ENCODE peak calls at places on chromosomes 3 and 15, in ten cellular contexts. One of them, this sample, is unnamed.
A peak's percentile ranks its signal among the peaks of the same experiment; 100 is the strongest.

GRCh38 chr15:57591822-57592367 is at the start of gene MYZAP:
- DNase-seq in progenitor cell of endocrine pancreas: peak; percentile 55
- DNase-seq in GM03348: peak; percentile 87
- DNase-seq in left ventricle myocardium superior: peak; percentile 86
- DNase-seq in heart right ventricle: peak; percentile 61
- DNase-seq in hepatocyte: peak; percentile 81
- DNase-seq in NCI-H1105 treated with DMSO at 0.1 percent for 48 hours: peak; percentile 36
- DNase-seq in Ammon's horn: no peak
- DNase-seq in T-helper 17 cell: peak; percentile 12
- DNase-seq in fibroblast of villous mesenchyme: peak; percentile 10
- DNase-seq in this sample: peak; percentile 83

GRCh38 chr3:47225310-47225906 is 57.2 kb downstream of the KIF9 start:
- DNase-seq in heart right ventricle: no peak
- DNase-seq in T-helper 17 cell: no peak
- DNase-seq in NCI-H1105 treated with DMSO at 0.1 percent for 48 hours: no peak
- DNase-seq in Ammon's horn: peak; percentile 56
- DNase-seq in GM03348: peak; percentile 60
- DNase-seq in progenitor cell of endocrine pancreas: no peak
- DNase-seq in left ventricle myocardium superior: no peak
- DNase-seq in hepatocyte: no peak
- DNase-seq in fibroblast of villous mesenchyme: peak; percentile 50
- DNase-seq in this sample: no peak

GRCh38 chr15:38073278-38073930 is 139.0 kb downstream of the TMCO5A start:
- DNase-seq in Ammon's horn: no peak
- DNase-seq in fibroblast of villous mesenchyme: peak; percentile 48
- DNase-seq in hepatocyte: peak; percentile 28
- DNase-seq in progenitor cell of endocrine pancreas: no peak
- DNase-seq in GM03348: peak; percentile 6
- DNase-seq in heart right ventricle: peak; percentile 55
- DNase-seq in NCI-H1105 treated with DMSO at 0.1 percent for 48 hours: no peak
- DNase-seq in T-helper 17 cell: no peak
- DNase-seq in left ventricle myocardium superior: no peak
- DNase-seq in this sample: no peak

GRCh38 chr15:62779041-62779810 is 263.3 kb upstream of the TPM1 start:
- DNase-seq in heart right ventricle: peak; percentile 32
- DNase-seq in T-helper 17 cell: no peak
- DNase-seq in GM03348: no peak
- DNase-seq in left ventricle myocardium superior: peak; percentile 56
- DNase-seq in NCI-H1105 treated with DMSO at 0.1 percent for 48 hours: no peak
- DNase-seq in Ammon's horn: peak; percentile 41
- DNase-seq in hepatocyte: no peak
- DNase-seq in fibroblast of villous mesenchyme: peak; percentile 82
- DNase-seq in progenitor cell of endocrine pancreas: no peak
- DNase-seq in this sample: no peak

GRCh38 chr15:95369202-95369601 is 961.3 kb upstream of the NR2F2 start:
- DNase-seq in hepatocyte: no peak
- DNase-seq in left ventricle myocardium superior: no peak
- DNase-seq in fibroblast of villous mesenchyme: no peak
- DNase-seq in Ammon's horn: no peak
- DNase-seq in NCI-H1105 treated with DMSO at 0.1 percent for 48 hours: no peak
- DNase-seq in progenitor cell of endocrine pancreas: no peak
- DNase-seq in GM03348: no peak
- DNase-seq in T-helper 17 cell: no peak
- DNase-seq in heart right ventricle: no peak
- DNase-seq in this sample: no peak

GRCh38 chr3:47280519-47280918 is 2.1 kb downstream of the KIF9 start:
- DNase-seq in left ventricle myocardium superior: no peak
- DNase-seq in hepatocyte: no peak
- DNase-seq in fibroblast of villous mesenchyme: no peak
- DNase-seq in T-helper 17 cell: no peak
- DNase-seq in NCI-H1105 treated with DMSO at 0.1 percent for 48 hours: no peak
- DNase-seq in Ammon's horn: no peak
- DNase-seq in heart right ventricle: no peak
- DNase-seq in GM03348: no peak
- DNase-seq in progenitor cell of endocrine pancreas: no peak
- DNase-seq in this sample: no peak

GRCh38 chr15:64883997-64884511 is 27.6 kb upstream of the ANKDD1A start:
- DNase-seq in hepatocyte: peak; percentile 75
- DNase-seq in left ventricle myocardium superior: peak; percentile 76
- DNase-seq in NCI-H1105 treated with DMSO at 0.1 percent for 48 hours: peak; percentile 49
- DNase-seq in GM03348: peak; percentile 87
- DNase-seq in fibroblast of villous mesenchyme: peak; percentile 92
- DNase-seq in T-helper 17 cell: peak; percentile 62
- DNase-seq in heart right ventricle: peak; percentile 80
- DNase-seq in progenitor cell of endocrine pancreas: no peak
- DNase-seq in Ammon's horn: peak; percentile 64
- DNase-seq in this sample: peak; percentile 63

GRCh38 chr15:92654662-92655061 is 913 bp downstream of the FAM174B start:
- DNase-seq in heart right ventricle: no peak
- DNase-seq in fibroblast of villous mesenchyme: no peak
- DNase-seq in hepatocyte: no peak
- DNase-seq in GM03348: no peak
- DNase-seq in left ventricle myocardium superior: no peak
- DNase-seq in T-helper 17 cell: no peak
- DNase-seq in NCI-H1105 treated with DMSO at 0.1 percent for 48 hours: no peak
- DNase-seq in Ammon's horn: no peak
- DNase-seq in progenitor cell of endocrine pancreas: no peak
- DNase-seq in this sample: no peak

GRCh38 chr3:57918123-57918837 is 89.9 kb upstream of the FLNB start:
- DNase-seq in T-helper 17 cell: no peak
- DNase-seq in fibroblast of villous mesenchyme: peak; percentile 89
- DNase-seq in left ventricle myocardium superior: no peak
- DNase-seq in NCI-H1105 treated with DMSO at 0.1 percent for 48 hours: no peak
- DNase-seq in hepatocyte: no peak
- DNase-seq in GM03348: peak; percentile 79
- DNase-seq in heart right ventricle: no peak
- DNase-seq in progenitor cell of endocrine pancreas: no peak
- DNase-seq in Ammon's horn: no peak
- DNase-seq in this sample: no peak